ENCODE peak calls at places on chromosomes 11 and 22, in eight cellular contexts. P, E, T, I, K, H, Y and C are unnamed samples.

GRCh38 chr22:27170491-27170890 is 513.1 kb downstream of the MIAT start:
- DNase-seq in I (no peak), T (no peak), Y (no peak), H (no peak), K (peak), E (no peak), P (no peak), C (no peak)

GRCh38 chr11:27183672-27184457 is 143.2 kb downstream of the BBOX1 start:
- DNase-seq in K (no peak), Y (peak), H (peak), P (no peak), E (peak), I (peak), T (peak), C (no peak)

GRCh38 chr22:32080904-32081303 is 37.8 kb downstream of the SLC5A1 start:
- DNase-seq in E (no peak), H (peak), I (no peak), K (peak), P (no peak), T (peak), Y (peak), C (no peak)

GRCh38 chr11:97683733-97684132 is 1293.9 kb downstream of the JRKL start:
- DNase-seq in P (no peak), K (no peak), H (peak), T (no peak), I (no peak), Y (peak), E (no peak), C (no peak)

GRCh38 chr22:49446145-49446758 is 381.4 kb downstream of the BRD1 start:
- DNase-seq in T (no peak), E (no peak), Y (no peak), I (no peak), P (no peak), K (peak), H (no peak), C (no peak)

GRCh38 chr22:27594474-27595134 is 207.0 kb downstream of the MN1 start:
- DNase-seq in E (no peak), Y (no peak), I (no peak), P (no peak), H (no peak), K (no peak), T (no peak), C (no peak)

GRCh38 chr22:36753120-36753802 is 22.7 kb downstream of the IFT27 start:
- DNase-seq in T (no peak), E (no peak), H (peak), K (no peak), Y (peak), I (no peak), P (no peak), C (no peak)

GRCh38 chr11:76824980-76825725 is 35.6 kb upstream of the ACER3 start:
- DNase-seq in H (no peak), Y (no peak), K (peak), P (no peak), E (no peak), T (no peak), I (peak), C (no peak)

GRCh38 chr11:126113963-126114362 is 51.3 kb upstream of the CDON start:
- DNase-seq in Y (no peak), I (no peak), E (no peak), K (no peak), H (no peak), P (no peak), T (no peak), C (no peak)

GRCh38 chr11:95014184-95014821 is 10.8 kb upstream of the KDM4E start:
- DNase-seq in K (no peak), E (no peak), I (no peak), P (no peak), H (no peak), T (no peak), Y (no peak), C (no peak)

GRCh38 chr11:59787255-59787588 is 23.4 kb downstream of the MRPL16 start:
- DNase-seq in Y (no peak), P (no peak), T (no peak), K (peak), E (no peak), H (no peak), I (no peak), C (no peak)

GRCh38 chr11:126113515-126113957 is 50.9 kb upstream of the CDON start:
- DNase-seq in T (peak), H (no peak), E (peak), K (peak), I (peak), P (peak), Y (peak), C (peak)

GRCh38 chr11:82521427-82521826 is 212.2 kb downstream of the FAM181B start:
- DNase-seq in E (peak), Y (no peak), T (no peak), I (no peak), K (no peak), H (no peak), P (no peak), C (peak)

GRCh38 chr11:79193663-79194062 is 247.2 kb downstream of the TENM4 start:
- DNase-seq in E (no peak), I (no peak), Y (no peak), T (no peak), P (no peak), H (no peak), K (no peak), C (no peak)

GRCh38 chr11:2091112-2091746 is 48.0 kb downstream of the IGF2 start:
- DNase-seq in I (no peak), K (peak), H (peak), T (no peak), P (peak), Y (no peak), E (peak), C (no peak)

GRCh38 chr11:67289651-67290479 is 762 bp downstream of the ANKRD13D start:
- DNase-seq in I (no peak), Y (peak), H (no peak), K (peak), E (peak), T (no peak), P (peak), C (no peak)

GRCh38 chr11:102733232-102733875 is 8.6 kb upstream of the MMP8 start:
- DNase-seq in K (peak), E (peak), Y (peak), T (no peak), P (peak), H (peak), I (no peak), C (no peak)

GRCh38 chr11:102734650-102735049 is 9.9 kb upstream of the MMP8 start:
- DNase-seq in H (no peak), I (no peak), P (no peak), T (no peak), K (no peak), E (no peak), Y (peak), C (no peak)

GRCh38 chr11:102724904-102725515 is at the start of gene MMP8:
- DNase-seq in E (no peak), T (no peak), H (no peak), K (no peak), I (no peak), Y (no peak), P (no peak), C (no peak)

GRCh38 chr11:102727890-102728289 is 3.1 kb upstream of the MMP8 start:
- DNase-seq in P (no peak), E (no peak), H (no peak), I (no peak), T (peak), K (no peak), Y (no peak), C (no peak)

DNA sequence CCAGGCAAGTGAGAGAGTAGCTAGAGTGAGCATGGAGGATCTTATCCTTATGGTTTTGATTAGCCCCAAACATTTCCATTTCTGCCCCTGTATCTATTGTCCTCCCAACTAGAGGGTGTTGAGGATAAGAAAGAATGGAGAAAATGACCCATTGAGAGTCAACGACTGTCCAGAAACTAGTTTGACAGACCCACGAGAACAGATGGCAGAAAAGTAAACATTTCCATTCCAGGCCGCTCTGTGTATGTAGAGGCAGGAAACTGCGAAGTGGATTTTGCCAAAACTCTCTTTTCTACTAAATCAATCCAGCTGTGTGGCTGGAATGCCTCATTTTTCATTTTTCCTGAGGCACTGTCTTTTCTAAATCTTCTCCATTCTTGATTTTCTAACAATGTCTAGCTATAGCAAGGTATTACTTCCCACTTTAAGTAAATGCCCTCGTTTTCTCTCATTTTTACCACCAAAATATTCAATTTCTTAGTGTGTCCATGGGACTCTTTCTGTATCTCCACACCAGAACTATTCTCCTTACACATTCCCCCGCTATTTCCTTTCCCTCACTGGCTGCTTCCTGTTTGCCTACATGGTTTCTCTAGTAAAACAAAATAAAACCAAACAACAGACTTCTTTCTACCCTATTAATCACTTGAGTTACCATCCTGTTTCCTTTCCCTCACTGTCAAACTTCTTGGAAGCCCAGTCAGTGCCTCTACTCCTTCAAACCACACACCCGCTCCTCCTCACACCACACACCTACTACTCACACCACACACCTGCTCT is 5.5 kb upstream of the MMP8 start:
- DNase-seq in P (no peak), I (no peak), Y (no peak), T (peak), K (no peak), E (no peak), H (no peak), C (no peak)
- H3K4me3 ChIP-seq in P (no peak), I (no peak), Y (no peak), T (no peak), K (no peak), E (no peak), H (no peak), C (no peak)

DNA sequence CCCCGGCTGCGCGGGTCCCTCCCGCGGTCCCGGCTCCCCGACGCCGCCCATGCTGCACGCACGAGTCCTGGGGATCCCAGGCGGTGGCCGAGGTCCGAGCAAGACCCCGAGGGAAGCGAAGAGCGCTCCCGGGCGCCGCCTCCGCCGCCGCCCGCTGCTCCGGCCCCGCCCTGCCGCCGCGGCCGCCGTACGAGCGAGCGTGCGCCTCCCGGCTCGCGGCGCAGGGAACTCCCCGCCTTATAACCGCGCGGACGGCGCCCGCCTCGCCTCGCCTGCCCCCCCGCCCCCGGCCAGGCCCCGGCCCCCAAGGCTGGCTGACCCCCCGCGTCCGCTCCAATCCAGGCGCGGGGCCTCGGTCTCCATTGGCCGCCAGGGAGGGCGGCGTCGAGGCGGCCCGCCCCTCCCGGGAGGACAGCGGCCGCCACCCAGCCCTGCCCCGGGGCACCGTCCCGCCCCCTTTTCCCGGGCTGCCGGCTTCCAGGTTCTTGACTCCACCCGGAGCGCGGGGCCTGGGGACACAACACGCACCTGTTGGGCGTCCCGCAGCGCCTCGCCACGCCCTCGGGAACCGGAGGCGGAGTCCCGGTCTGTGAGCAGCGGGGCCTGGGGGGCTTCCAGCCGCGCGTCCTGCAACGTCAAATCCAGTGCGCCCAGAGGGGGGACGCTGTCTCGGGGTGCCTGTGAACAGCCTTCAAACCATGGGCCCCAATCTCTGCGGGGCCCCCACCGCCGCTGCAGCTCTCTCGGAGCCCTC is at the start of gene FADS3:
- DNase-seq in Y (peak), T (no peak), E (peak), K (peak), H (peak), P (peak), I (peak), C (peak)
- H3K4me3 ChIP-seq in Y (peak), T (peak), E (peak), K (peak), H (peak), P (peak), I (peak), C (peak)

GRCh38 chr11:45924927-45925326 is 2.5 kb downstream of the LARGE2 start:
- DNase-seq in H (peak), I (peak), P (no peak), K (peak), E (no peak), T (no peak), Y (no peak), C (no peak)

GRCh38 chr11:45921561-45922424 is 663 bp upstream of the LARGE2 start:
- DNase-seq in K (peak), T (no peak), Y (peak), E (no peak), I (peak), H (peak), P (peak), C (no peak)

GRCh38 chr11:45924036-45924915 is 1.8 kb downstream of the LARGE2 start:
- DNase-seq in E (no peak), T (no peak), K (peak), H (peak), P (no peak), I (peak), Y (no peak), C (no peak)

GRCh38 chr11:45920531-45921477 is 1.7 kb upstream of the LARGE2 start:
- DNase-seq in H (no peak), K (peak), Y (no peak), E (peak), I (no peak), T (no peak), P (peak), C (no peak)

DNA sequence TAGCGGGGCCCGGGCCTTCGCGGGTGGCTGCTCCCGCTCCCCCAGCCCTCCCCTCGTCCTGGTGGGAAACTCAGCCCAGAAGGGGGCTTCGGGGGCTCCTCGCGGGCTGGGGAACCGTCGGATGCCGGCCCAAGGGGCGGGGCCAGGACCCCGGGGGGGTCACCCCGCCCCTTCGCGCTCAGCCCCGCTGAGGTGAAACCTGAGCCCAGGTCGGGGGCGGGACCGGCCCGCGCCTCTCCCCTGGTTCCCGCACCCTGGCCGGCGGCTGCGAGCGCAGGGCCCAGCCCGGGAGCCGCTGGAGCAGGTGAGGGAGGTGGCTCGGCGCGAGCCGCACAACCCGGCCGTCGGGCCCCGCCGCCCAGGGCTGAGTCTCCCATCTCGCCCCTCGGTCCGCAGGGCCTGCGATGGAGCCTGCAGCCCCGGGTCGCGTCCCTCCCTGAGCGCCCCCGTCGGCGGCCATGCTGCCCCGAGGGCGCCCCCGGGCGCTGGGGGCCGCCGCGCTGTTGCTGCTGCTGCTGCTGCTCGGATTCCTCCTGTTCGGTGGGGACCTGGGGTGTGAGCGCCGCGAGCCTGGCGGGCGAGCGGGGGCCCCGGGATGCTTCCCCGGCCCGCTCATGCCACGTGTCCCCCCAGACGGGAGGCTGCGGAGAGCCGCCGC is at the start of gene LARGE2:
- DNase-seq in I (peak), K (peak), Y (peak), T (no peak), E (no peak), P (peak), H (peak), C (no peak)
- H3K4me3 ChIP-seq in I (peak), K (no peak), Y (peak), T (no peak), E (peak), P (peak), H (peak), C (peak)

GRCh38 chr11:86061483-86061882 is 7.4 kb downstream of the PICALM start:
- DNase-seq in T (no peak), K (no peak), P (no peak), I (no peak), E (no peak), Y (no peak), H (no peak), C (no peak)

GRCh38 chr11:86060544-86060943 is 8.3 kb downstream of the PICALM start:
- DNase-seq in P (no peak), K (no peak), E (no peak), Y (no peak), T (no peak), H (no peak), I (no peak), C (no peak)

GRCh38 chr11:86064236-86064803 is 4.6 kb downstream of the PICALM start:
- DNase-seq in P (no peak), E (no peak), T (no peak), H (no peak), K (peak), I (no peak), Y (peak), C (no peak)

GRCh38 chr11:86063536-86063935 is 5.3 kb downstream of the PICALM start:
- DNase-seq in T (no peak), P (no peak), Y (no peak), E (no peak), I (no peak), K (no peak), H (no peak), C (no peak)

DNA sequence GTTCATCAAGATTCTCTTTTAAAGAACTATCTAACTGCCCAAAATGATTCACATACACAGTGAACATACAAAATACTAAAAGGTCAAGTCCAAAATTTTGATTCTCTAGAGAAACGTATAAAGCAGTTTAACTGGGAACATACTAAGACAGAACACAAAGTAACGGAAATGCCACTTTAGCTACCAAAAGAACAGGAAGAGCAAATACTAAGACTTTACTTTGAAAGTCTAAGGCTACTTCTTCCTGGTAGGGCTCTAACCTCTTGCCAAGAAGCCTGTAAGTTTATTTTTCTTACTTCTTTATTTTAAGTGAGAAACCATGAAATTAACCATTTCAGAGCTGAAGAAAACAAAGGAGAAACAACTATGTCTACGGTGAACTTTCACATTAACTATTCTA is 6.2 kb downstream of the PICALM start:
- DNase-seq in T (no peak), H (no peak), K (no peak), Y (no peak), I (no peak), E (no peak), P (no peak), C (no peak)
- H3K4me3 ChIP-seq in T (no peak), H (no peak), K (peak), Y (no peak), I (peak), E (peak), P (peak), C (peak)

GRCh38 chr22:46054091-46054877 is 77.3 kb upstream of the WNT7B start:
- DNase-seq in I (peak), H (peak), T (no peak), E (peak), K (peak), Y (no peak), P (peak), C (peak)
- H3K4me3 ChIP-seq in I (peak), H (no peak), T (peak), E (peak), K (peak), Y (no peak), P (peak), C (peak)